ENCODE peak calls at places on chromosomes 12 and 14, in four cellular contexts. L is tibial artery, M is BE2C, Y is heart right ventricle. J is an unnamed sample. For H3K36me3 and H3K4me1, the result is how much of the 10 kb centered on the place peaks cover.

GRCh38 chr14:60722836-60723217 is 1.3 kb downstream of the SIX4 start:
- DNase-seq in L (no peak), M (no peak), Y (peak), J (peak)

GRCh38 chr14:89190779-89191513 is 226.1 kb downstream of the FOXN3 start:
- DNase-seq in L (no peak), M (peak), Y (no peak), J (no peak)

GRCh38 chr12:101713059-101713682 is 15.7 kb downstream of the CHPT1 start:
- DNase-seq in L (peak), M (no peak), Y (no peak), J (peak)

GRCh38 chr12:62846506-62846905 is 88.4 kb downstream of the PPM1H start:
- DNase-seq in L (no peak), M (no peak), Y (no peak), J (no peak)

GRCh38 chr14:104155513-104155912 is 17.1 kb downstream of the KIF26A start:
- DNase-seq in L (no peak), M (no peak), Y (peak), J (no peak)

GRCh38 chr12:26831959-26832816 is 806 bp downstream of the ITPR2 start:
- DNase-seq in L (peak), M (peak), Y (peak), J (peak)

GRCh38 chr14:63745858-63746425 is 18.1 kb upstream of the SGPP1 start:
- DNase-seq in L (peak), M (no peak), Y (no peak), J (no peak)

GRCh38 chr12:27595231-27595642 is 71.2 kb downstream of the PPFIBP1 start:
- DNase-seq in L (peak), M (no peak), Y (peak), J (no peak)

GRCh38 chr12:121872546-121873223 is 14.0 kb upstream of the HPD start:
- DNase-seq in L (no peak), M (peak), Y (peak), J (peak)

GRCh38 chr12:121190523-121191031 is 19.4 kb upstream of the P2RX4 start:
- DNase-seq in L (no peak), M (no peak), Y (no peak), J (no peak)

GRCh38 chr12:125988545-125988944 is 923.3 kb downstream of the AACS start:
- DNase-seq in L (no peak), M (no peak), Y (no peak), J (no peak)

GRCh38 chr12:3951380-3952135 is 78.4 kb upstream of the PARP11 start:
- DNase-seq in L (no peak), M (no peak), Y (no peak), J (no peak)

GRCh38 chr14:77375973-77376372 is 921 bp downstream of the TMED8 start:
- DNase-seq in L (no peak), M (no peak), Y (no peak), J (no peak)

GRCh38 chr12:503111-503761 is 43.5 kb downstream of the B4GALNT3 start:
- DNase-seq in L (no peak), M (no peak), Y (no peak), J (peak)

GRCh38 chr14:38187475-38187874 is 20.2 kb upstream of the SSTR1 start:
- DNase-seq in L (no peak), M (no peak), Y (no peak), J (no peak)

GRCh38 chr12:68746572-68747180 is 700 bp downstream of the SLC35E3 start:
- DNase-seq in L (peak), M (peak), Y (peak), J (peak)

GRCh38 chr12:42705863-42706262 is 116.3 kb upstream of the PRICKLE1 start:
- DNase-seq in L (peak), M (peak), Y (peak), J (no peak)

GRCh38 chr12:123433615-123434014 is 2.9 kb downstream of the RILPL2 start:
- DNase-seq in L (no peak), M (no peak), Y (no peak), J (peak)

GRCh38 chr12:96297504-96297903 is 102.7 kb downstream of the CDK17 start:
- DNase-seq in L (no peak), M (no peak), Y (no peak), J (no peak)

GRCh38 chr12:96289067-96289466 is 94.9 kb downstream of the ELK3 start:
- DNase-seq in L (no peak), M (no peak), Y (no peak), J (no peak)

GRCh38 chr12:96295532-96296160 is 101.5 kb downstream of the ELK3 start:
- DNase-seq in L (no peak), M (no peak), Y (no peak), J (no peak)

GRCh38 chr12:96294831-96295230 is 100.7 kb downstream of the ELK3 start:
- DNase-seq in L (no peak), M (no peak), Y (no peak), J (no peak)

GRCh38 chr12:96293093-96293492 is 98.9 kb downstream of the ELK3 start:
- DNase-seq in L (no peak), M (no peak), Y (no peak), J (no peak)
- H3K36me3 ChIP-seq in L (under half), M (under half), Y (half or more), J (half or more)

GRCh38 chr12:48970702-48971334 is 717 bp downstream of the WNT10B start:
- DNase-seq in L (no peak), M (no peak), Y (no peak), J (no peak)

GRCh38 chr12:48968467-48968866 is 3.1 kb downstream of the WNT10B start:
- DNase-seq in L (no peak), M (no peak), Y (no peak), J (no peak)

GRCh38 chr12:48968004-48968403 is 3.5 kb downstream of the WNT10B start:
- DNase-seq in L (no peak), M (no peak), Y (no peak), J (no peak)

GRCh38 chr12:48969160-48969771 is 2.3 kb downstream of the WNT10B start:
- DNase-seq in L (no peak), M (no peak), Y (no peak), J (no peak)

DNA sequence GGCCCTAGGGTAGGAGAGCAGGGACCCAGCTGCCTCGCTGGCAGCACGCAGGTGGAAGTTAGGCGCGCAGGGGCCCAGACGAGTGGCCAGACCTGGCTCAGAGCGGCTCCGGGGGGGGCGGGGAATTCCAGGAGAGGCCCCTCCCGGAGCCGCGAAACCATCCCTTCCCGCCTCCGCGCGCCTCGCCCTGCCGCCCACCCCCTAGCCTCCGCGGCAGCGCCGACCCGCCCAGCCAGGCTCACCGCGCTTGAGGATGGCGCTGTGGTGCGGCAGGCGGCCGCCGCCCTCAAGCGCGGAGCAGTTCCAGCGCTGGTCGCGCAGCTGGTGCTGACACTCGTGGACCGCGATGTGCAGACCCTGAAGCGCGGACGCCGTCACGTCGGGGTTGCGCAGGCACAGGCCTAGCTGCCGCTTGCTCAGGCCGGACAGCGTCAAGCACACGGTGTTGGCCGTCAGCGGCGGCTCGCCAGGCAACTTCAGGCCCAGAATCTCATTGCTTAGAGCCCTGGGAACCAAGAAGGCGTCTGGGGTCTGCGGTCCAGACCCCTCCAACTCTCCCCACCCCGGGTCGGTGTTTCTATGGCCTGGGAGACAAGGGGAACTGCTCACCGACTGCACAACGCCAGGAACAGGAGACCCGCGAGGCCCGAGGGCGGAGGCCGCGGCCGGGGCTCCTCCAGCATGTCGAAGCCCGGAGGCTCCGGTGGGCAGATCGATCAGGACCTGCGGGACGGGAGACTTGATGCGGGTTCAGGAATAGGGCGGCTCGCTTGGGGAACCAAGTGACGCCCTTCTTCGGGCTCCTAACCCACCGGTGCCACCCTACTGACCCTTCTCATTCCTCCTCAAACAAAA is 1.5 kb downstream of the WNT10B start:
- DNase-seq in L (no peak), M (peak), Y (no peak), J (peak)
- H3K4me1 ChIP-seq in L (under half), M (under half), Y (under half), J (under half)

GRCh38 chr12:104352106-104352713 is 48.7 kb downstream of the EID3 start:
- DNase-seq in L (no peak), M (no peak), Y (no peak), J (no peak)
- H3K36me3 ChIP-seq in L (half or more), M (half or more), Y (half or more), J (under half)

DNA sequence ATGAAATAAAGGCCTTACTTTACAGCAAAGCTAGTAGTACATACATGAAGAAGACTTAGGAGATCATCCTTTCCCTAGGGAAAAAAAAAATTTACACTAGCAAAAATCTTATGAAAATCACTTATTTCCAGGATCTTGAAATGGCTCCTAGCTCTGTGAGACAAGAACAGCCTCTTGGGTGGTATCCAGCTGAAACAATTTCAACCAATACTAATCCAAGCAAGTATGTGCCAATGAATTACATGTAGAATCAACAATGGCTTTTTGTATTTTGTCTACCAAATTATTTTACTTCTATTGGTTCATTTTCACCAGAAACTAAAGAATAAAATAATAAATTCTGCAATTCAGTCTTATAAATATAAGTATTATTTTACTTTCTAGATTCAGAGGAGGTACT is 2.7 kb upstream of the SLCO1A2 start:
- DNase-seq in L (no peak), M (no peak), Y (no peak), J (no peak)
- H3K4me1 ChIP-seq in L (under half), M (under half), Y (under half), J (under half)

GRCh38 chr14:105856676-105857222 is 330.4 kb downstream of the TMEM121 start:
- DNase-seq in L (no peak), M (peak), Y (no peak), J (no peak)

GRCh38 chr14:105859717-105860614 is 333.6 kb downstream of the TMEM121 start:
- DNase-seq in L (peak), M (peak), Y (peak), J (peak)

GRCh38 chr14:105857223-105857815 is 330.9 kb downstream of the TMEM121 start:
- DNase-seq in L (no peak), M (peak), Y (no peak), J (peak)

GRCh38 chr14:105857816-105858675 is 331.7 kb downstream of the TMEM121 start:
- DNase-seq in L (peak), M (peak), Y (no peak), J (peak)

GRCh38 chr14:105858676-105859025 is 332.3 kb downstream of the TMEM121 start:
- DNase-seq in L (no peak), M (peak), Y (no peak), J (no peak)
- H3K36me3 ChIP-seq in L (under half), M (under half), Y (under half), J (under half)

DNA sequence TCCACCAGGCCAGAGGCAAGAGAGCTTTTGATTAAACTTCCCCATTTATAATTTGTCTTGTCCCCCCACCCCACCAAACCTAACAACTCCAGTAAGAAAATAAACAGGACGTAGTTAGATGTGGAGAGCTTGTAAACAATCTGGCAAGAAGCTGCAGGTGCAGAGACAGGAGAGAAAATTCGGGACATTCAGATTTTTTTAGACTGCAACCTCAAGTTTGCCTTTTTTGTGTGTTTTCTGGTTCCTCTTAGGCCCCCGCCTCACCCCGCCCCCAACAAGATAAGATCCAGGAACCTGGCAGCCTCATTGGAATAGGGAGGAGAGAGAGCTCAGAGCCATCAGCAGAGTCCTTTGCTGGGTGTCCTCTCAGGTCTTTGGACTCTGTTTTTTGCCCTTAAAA is 2.8 kb downstream of the HOXC10 start:
- DNase-seq in L (no peak), M (no peak), Y (no peak), J (no peak)
- H3K4me1 ChIP-seq in L (half or more), M (under half), Y (under half), J (under half)

GRCh38 chr12:103986823-103987222 is 21.2 kb downstream of the TDG start:
- DNase-seq in L (no peak), M (no peak), Y (no peak), J (no peak)
- H3K36me3 ChIP-seq in L (half or more), M (half or more), Y (half or more), J (half or more)

GRCh38 chr12:54586620-54587019 is 1.8 kb downstream of the PPP1R1A start:
- DNase-seq in L (no peak), M (no peak), Y (no peak), J (no peak)

GRCh38 chr12:54588892-54589291 is 433 bp upstream of the PPP1R1A start:
- DNase-seq in L (no peak), M (no peak), Y (no peak), J (no peak)

GRCh38 chr12:54585243-54585642 is 3.2 kb downstream of the PPP1R1A start:
- DNase-seq in L (no peak), M (no peak), Y (no peak), J (no peak)

GRCh38 chr12:54588110-54588831 is at the start of gene PPP1R1A:
- DNase-seq in L (no peak), M (no peak), Y (peak), J (no peak)

DNA sequence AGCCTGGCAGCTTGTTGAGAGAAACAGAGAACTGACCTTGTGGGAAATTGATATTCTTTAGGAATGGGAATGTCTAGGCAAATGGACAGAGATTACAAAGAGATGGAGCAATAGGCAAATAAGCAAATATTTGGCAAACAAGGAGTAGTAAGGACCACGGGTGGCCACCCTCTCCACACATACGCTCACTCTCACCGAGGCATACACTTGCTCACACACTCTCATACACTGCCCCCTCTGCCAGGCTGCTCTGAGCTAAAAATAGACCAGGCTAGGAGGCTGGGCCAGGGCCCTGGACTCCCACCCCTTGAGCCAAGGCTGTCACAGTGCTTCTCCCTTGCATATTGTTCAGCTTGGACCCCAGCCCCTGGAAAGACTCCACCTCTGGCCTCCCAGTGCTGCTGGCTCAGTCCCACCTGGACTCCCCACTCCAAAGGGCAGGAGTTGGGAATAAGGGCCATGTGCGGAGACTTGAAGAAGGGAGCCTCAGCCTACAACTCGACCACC is 1.1 kb downstream of the PPP1R1A start:
- DNase-seq in L (peak), M (no peak), Y (peak), J (no peak)
- H3K4me1 ChIP-seq in L (under half), M (under half), Y (under half), J (under half)

J was measured in left lung.